ENCODE peak calls at places on chromosome 20, in four cellular contexts. Z is activated T-helper 9 cell treated with anti-CD3 and anti-CD28 coated beads, Interleukin-2, amount 50 U/mL, for 16 hours; O is CD4-positive, alpha-beta T cell; K is Daoy. M is an unnamed sample.

GRCh38 chr20:21512634-21513180 is 1.2 kb downstream of the NKX2-2 start:
- DNase-seq in Z (no peak), O (no peak), K (no peak), M (no peak)

GRCh38 chr20:32830437-32830836 is 10.7 kb downstream of the MAPRE1 start:
- DNase-seq in Z (no peak), K (no peak), O (no peak), M (no peak)

GRCh38 chr20:3010985-3011723 is 32.3 kb upstream of the GNRH2 start:
- DNase-seq in K (peak; percentile 9), O (no peak), Z (no peak), M (no peak)

GRCh38 chr20:10474606-10475184 is 39.6 kb downstream of the SLX4IP start:
- DNase-seq in K (no peak), Z (no peak), O (no peak), M (no peak)

GRCh38 chr20:61768926-61769832 is 296.5 kb downstream of the TAF4 start:
- DNase-seq in K (no peak), Z (no peak), O (no peak), M (peak; percentile 43)

GRCh38 chr20:18611492-18611891 is 23.6 kb downstream of the DTD1 start:
- DNase-seq in O (no peak), K (no peak), Z (no peak), M (no peak)

GRCh38 chr20:9572690-9573089 is 58.3 kb downstream of the LAMP5 start:
- DNase-seq in K (no peak), O (no peak), Z (no peak), M (no peak)

GRCh38 chr20:31910071-31910803 is 39.8 kb downstream of the TTLL9 start:
- DNase-seq in Z (no peak), O (no peak), K (no peak), M (peak; percentile 35)

GRCh38 chr20:63402178-63402859 is 41.2 kb upstream of the CHRNA4 start:
- DNase-seq in K (no peak), Z (no peak), O (no peak), M (no peak)

M was measured in islet precursor cell.